ENCODE peak calls at places on chromosomes 3 and 15, in nine cellular contexts. One of them, this sample, is unnamed.

GRCh38 chr3:46463868-46464241 is 850 bp downstream of the LTF start:
- DNase-seq in SK-MEL-5: no peak
- DNase-seq in stimulated activated CD8-positive, alpha-beta memory T cell treated with anti-CD3 and anti-CD28 coated beads, Interleukin-7, amount 100 ng/mL, for 1 hour: no peak
- DNase-seq in NCI-H1105 treated with DMSO at 0.1 percent for 48 hours: no peak
- DNase-seq in naive thymus-derived CD8-positive, alpha-beta T cell: no peak
- DNase-seq in AG08395: no peak
- DNase-seq in body of pancreas: no peak
- DNase-seq in NCI-H774: no peak
- DNase-seq in CD4-positive, alpha-beta T cell: no peak
- DNase-seq in this sample: no peak

GRCh38 chr3:108296239-108296638 is at the start of gene HHLA2:
- DNase-seq in CD4-positive, alpha-beta T cell: no peak
- DNase-seq in body of pancreas: no peak
- DNase-seq in stimulated activated CD8-positive, alpha-beta memory T cell treated with anti-CD3 and anti-CD28 coated beads, Interleukin-7, amount 100 ng/mL, for 1 hour: no peak
- DNase-seq in NCI-H1105 treated with DMSO at 0.1 percent for 48 hours: no peak
- DNase-seq in NCI-H774: no peak
- DNase-seq in AG08395: no peak
- DNase-seq in SK-MEL-5: no peak
- DNase-seq in naive thymus-derived CD8-positive, alpha-beta T cell: no peak
- DNase-seq in this sample: no peak

GRCh38 chr3:134027631-134028030 is 2.1 kb downstream of the SLCO2A1 start:
- DNase-seq in body of pancreas: no peak
- DNase-seq in AG08395: no peak
- DNase-seq in naive thymus-derived CD8-positive, alpha-beta T cell: no peak
- DNase-seq in SK-MEL-5: no peak
- DNase-seq in NCI-H1105 treated with DMSO at 0.1 percent for 48 hours: no peak
- DNase-seq in CD4-positive, alpha-beta T cell: no peak
- DNase-seq in stimulated activated CD8-positive, alpha-beta memory T cell treated with anti-CD3 and anti-CD28 coated beads, Interleukin-7, amount 100 ng/mL, for 1 hour: no peak
- DNase-seq in NCI-H774: no peak
- DNase-seq in this sample: no peak

GRCh38 chr3:38227989-38228388 is 37.6 kb upstream of the SLC22A13 start:
- DNase-seq in CD4-positive, alpha-beta T cell: no peak
- DNase-seq in NCI-H1105 treated with DMSO at 0.1 percent for 48 hours: no peak
- DNase-seq in NCI-H774: no peak
- DNase-seq in AG08395: peak; percentile 53
- DNase-seq in body of pancreas: no peak
- DNase-seq in SK-MEL-5: no peak
- DNase-seq in stimulated activated CD8-positive, alpha-beta memory T cell treated with anti-CD3 and anti-CD28 coated beads, Interleukin-7, amount 100 ng/mL, for 1 hour: no peak
- DNase-seq in naive thymus-derived CD8-positive, alpha-beta T cell: no peak
- DNase-seq in this sample: no peak

GRCh38 chr15:28944696-28945300 is 59.0 kb downstream of the APBA2 start:
- DNase-seq in stimulated activated CD8-positive, alpha-beta memory T cell treated with anti-CD3 and anti-CD28 coated beads, Interleukin-7, amount 100 ng/mL, for 1 hour: no peak
- DNase-seq in CD4-positive, alpha-beta T cell: no peak
- DNase-seq in NCI-H1105 treated with DMSO at 0.1 percent for 48 hours: no peak
- DNase-seq in NCI-H774: no peak
- DNase-seq in body of pancreas: peak; percentile 5
- DNase-seq in SK-MEL-5: no peak
- DNase-seq in AG08395: no peak
- DNase-seq in naive thymus-derived CD8-positive, alpha-beta T cell: no peak
- DNase-seq in this sample: no peak

GRCh38 chr3:4834403-4834866 is 144.8 kb upstream of the BHLHE40 start:
- DNase-seq in CD4-positive, alpha-beta T cell: peak; percentile 62
- DNase-seq in body of pancreas: no peak
- DNase-seq in stimulated activated CD8-positive, alpha-beta memory T cell treated with anti-CD3 and anti-CD28 coated beads, Interleukin-7, amount 100 ng/mL, for 1 hour: peak; percentile 46
- DNase-seq in SK-MEL-5: no peak
- DNase-seq in NCI-H1105 treated with DMSO at 0.1 percent for 48 hours: no peak
- DNase-seq in NCI-H774: no peak
- DNase-seq in AG08395: no peak
- DNase-seq in naive thymus-derived CD8-positive, alpha-beta T cell: peak; percentile 57
- DNase-seq in this sample: no peak

GRCh38 chr15:34855397-34855796 is 60.0 kb upstream of the ACTC1 start:
- DNase-seq in CD4-positive, alpha-beta T cell: no peak
- DNase-seq in AG08395: peak; percentile 51
- DNase-seq in stimulated activated CD8-positive, alpha-beta memory T cell treated with anti-CD3 and anti-CD28 coated beads, Interleukin-7, amount 100 ng/mL, for 1 hour: no peak
- DNase-seq in NCI-H774: peak; percentile 20
- DNase-seq in SK-MEL-5: no peak
- DNase-seq in naive thymus-derived CD8-positive, alpha-beta T cell: no peak
- DNase-seq in body of pancreas: no peak
- DNase-seq in NCI-H1105 treated with DMSO at 0.1 percent for 48 hours: peak; percentile 83
- DNase-seq in this sample: peak; percentile 6

GRCh38 chr15:74042603-74043424 is 39.5 kb downstream of the GOLGA6A start:
- DNase-seq in naive thymus-derived CD8-positive, alpha-beta T cell: no peak
- DNase-seq in SK-MEL-5: no peak
- DNase-seq in NCI-H774: no peak
- DNase-seq in NCI-H1105 treated with DMSO at 0.1 percent for 48 hours: no peak
- DNase-seq in stimulated activated CD8-positive, alpha-beta memory T cell treated with anti-CD3 and anti-CD28 coated beads, Interleukin-7, amount 100 ng/mL, for 1 hour: no peak
- DNase-seq in AG08395: no peak
- DNase-seq in body of pancreas: no peak
- DNase-seq in CD4-positive, alpha-beta T cell: no peak
- DNase-seq in this sample: no peak

GRCh38 chr15:90365414-90366055 is 13.5 kb downstream of the ZNF774 start:
- DNase-seq in AG08395: no peak
- DNase-seq in stimulated activated CD8-positive, alpha-beta memory T cell treated with anti-CD3 and anti-CD28 coated beads, Interleukin-7, amount 100 ng/mL, for 1 hour: no peak
- DNase-seq in CD4-positive, alpha-beta T cell: no peak
- DNase-seq in naive thymus-derived CD8-positive, alpha-beta T cell: no peak
- DNase-seq in NCI-H1105 treated with DMSO at 0.1 percent for 48 hours: no peak
- DNase-seq in SK-MEL-5: no peak
- DNase-seq in body of pancreas: no peak
- DNase-seq in NCI-H774: no peak
- DNase-seq in this sample: no peak